ENCODE peak calls at places on chromosomes 13 and 19, in seven cellular contexts. J is neural progenitor cell, B is ascending aorta, W is body of pancreas, G is HCT116, H is left ventricle myocardium inferior, Z is psoas muscle. C is an unnamed sample.

GRCh38 chr13:49296659-49297058 is 48.9 kb downstream of the CDADC1 start:
- DNase-seq in Z (no peak), J (no peak), B (no peak), H (no peak), W (no peak), G (no peak), C (no peak)

GRCh38 chr19:47228937-47229673 is 1.9 kb downstream of the BBC3 start:
- DNase-seq in W (no peak), G (no peak), J (peak; percentile 40), H (no peak), B (no peak), Z (no peak), C (no peak)

GRCh38 chr13:49858183-49858856 is 65.8 kb upstream of the KPNA3 start:
- DNase-seq in Z (no peak), J (no peak), G (no peak), H (no peak), B (no peak), W (peak; percentile 12), C (no peak)

GRCh38 chr13:26727633-26728032 is 33.0 kb downstream of the GPR12 start:
- DNase-seq in W (no peak), G (no peak), H (no peak), J (no peak), B (no peak), Z (no peak), C (no peak)

GRCh38 chr19:5293607-5294089 is 47.0 kb downstream of the PTPRS start:
- DNase-seq in J (peak; percentile 88), B (no peak), G (no peak), Z (peak; percentile 48), W (peak; percentile 30), H (no peak), C (no peak)

GRCh38 chr13:48132961-48133360 is 38.1 kb upstream of the MED4 start:
- DNase-seq in J (no peak), W (no peak), Z (no peak), B (no peak), H (no peak), G (no peak), C (no peak)

GRCh38 chr19:14161305-14161704 is 24.9 kb upstream of the ASF1B start:
- DNase-seq in G (no peak), H (no peak), B (no peak), Z (no peak), W (no peak), J (no peak), C (no peak)

GRCh38 chr19:12955996-12956395 is 1.0 kb downstream of the GADD45GIP1 start:
- DNase-seq in J (no peak), B (no peak), Z (no peak), H (no peak), W (no peak), G (no peak), C (no peak)

GRCh38 chr13:33277351-33277750 is 8.2 kb downstream of the STARD13 start:
- DNase-seq in H (no peak), J (no peak), B (no peak), W (no peak), Z (no peak), G (no peak), C (no peak)

GRCh38 chr19:6318772-6319171 is 14.6 kb downstream of the ACER1 start:
- DNase-seq in B (no peak), J (no peak), G (no peak), W (no peak), Z (no peak), H (no peak), C (no peak)

GRCh38 chr19:48745208-48745995 is 1.3 kb downstream of the IZUMO1 start:
- DNase-seq in H (no peak), Z (peak; percentile 56), W (peak; percentile 75), B (peak; percentile 79), G (no peak), J (peak; percentile 84), C (no peak)

GRCh38 chr13:31768351-31768750 is 29.0 kb downstream of the RXFP2 start:
- DNase-seq in W (no peak), G (no peak), H (no peak), Z (no peak), J (no peak), B (no peak), C (no peak)

GRCh38 chr19:12092065-12092867 is 27.7 kb downstream of the ZNF844 start:
- DNase-seq in B (peak; percentile 89), G (no peak), H (peak; percentile 88), Z (peak; percentile 84), J (peak; percentile 94), W (peak; percentile 87), C (no peak)

GRCh38 chr13:24671367-24672117 is 8.7 kb upstream of the ATP12A start:
- DNase-seq in J (peak; percentile 69), W (peak; percentile 32), G (peak; percentile 67), H (no peak), Z (no peak), B (peak; percentile 69), C (no peak)

GRCh38 chr19:15291666-15292065 is 40.7 kb downstream of the BRD4 start:
- DNase-seq in Z (no peak), G (no peak), J (no peak), H (no peak), B (no peak), W (no peak), C (no peak)

GRCh38 chr19:15293751-15294505 is 38.4 kb downstream of the BRD4 start:
- DNase-seq in H (no peak), Z (no peak), G (no peak), B (no peak), J (no peak), W (no peak), C (no peak)

GRCh38 chr19:15292140-15292539 is 40.2 kb downstream of the BRD4 start:
- DNase-seq in G (no peak), B (no peak), H (no peak), J (no peak), Z (no peak), W (no peak), C (no peak)

GRCh38 chr19:15294591-15294990 is 37.7 kb downstream of the BRD4 start:
- DNase-seq in H (peak; percentile 66), J (no peak), B (no peak), G (no peak), Z (no peak), W (no peak), C (no peak)

GRCh38 chr19:15292847-15293582 is 39.3 kb downstream of the BRD4 start:
- DNase-seq in J (no peak), B (no peak), W (peak; percentile 39), G (no peak), H (no peak), Z (no peak), C (no peak)
- H3K4me1 ChIP-seq in J (peaks cover 48% of the 10 kb centered on the region), B (peaks cover 31% of the 10 kb centered on the region), W (peaks cover 88% of the 10 kb centered on the region), G (no peaks in the 10 kb centered on the region), H (peaks cover 100% of the 10 kb centered on the region), Z (peaks cover 99% of the 10 kb centered on the region), C (peaks cover 100% of the 10 kb centered on the region)

GRCh38 chr13:18235756-18236527 is 945.7 kb downstream of the TUBA3C start:
- DNase-seq in H (no peak), W (no peak), G (no peak), Z (no peak), B (no peak), J (no peak), C (no peak)

GRCh38 chr13:18235172-18235571 is 946.5 kb downstream of the TUBA3C start:
- DNase-seq in G (no peak), H (no peak), B (no peak), Z (no peak), J (no peak), W (no peak), C (no peak)

GRCh38 chr13:18232298-18232993 is 949.2 kb downstream of the TUBA3C start:
- DNase-seq in B (no peak), H (no peak), Z (no peak), J (no peak), W (no peak), G (no peak), C (no peak)

GRCh38 chr13:18233783-18234299 is 947.8 kb downstream of the TUBA3C start:
- DNase-seq in J (no peak), B (no peak), Z (no peak), G (no peak), H (no peak), W (no peak), C (no peak)

DNA sequence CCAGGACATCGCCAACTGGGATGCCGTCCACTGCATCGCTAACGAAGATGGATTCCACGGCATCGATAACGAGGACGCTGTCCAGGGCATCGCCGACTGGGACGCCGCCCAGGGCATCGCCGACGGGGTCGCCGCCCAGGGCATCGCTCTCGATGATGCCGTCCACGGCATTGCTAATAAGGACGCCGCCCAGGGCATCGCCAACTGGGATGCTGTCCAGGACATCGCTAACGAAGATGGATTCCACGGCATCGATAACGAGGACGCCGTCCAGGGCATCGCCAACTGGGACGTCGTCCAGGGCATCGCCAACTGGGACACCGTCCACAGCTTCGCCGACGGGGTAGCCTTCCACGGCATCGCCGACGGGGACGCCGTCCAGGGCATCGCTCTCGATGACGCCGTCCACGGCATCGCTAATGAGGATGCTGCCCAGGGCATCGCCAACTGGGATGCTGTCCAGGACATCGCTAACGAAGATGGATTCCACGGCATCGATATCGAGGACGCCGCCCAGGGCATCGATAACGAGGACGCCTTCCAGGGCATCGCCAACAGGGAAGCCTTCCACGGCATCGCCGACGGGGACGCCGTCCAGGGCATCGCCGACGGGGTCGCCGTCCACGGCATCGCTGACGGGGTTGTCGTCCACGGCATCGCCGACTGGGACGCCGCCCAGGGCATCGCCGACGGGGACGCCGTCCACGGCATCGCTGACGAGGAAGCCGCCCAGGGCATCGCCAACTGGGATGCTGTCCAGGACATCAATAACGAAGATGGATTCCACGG is 948.4 kb downstream of the TUBA3C start:
- DNase-seq in H (no peak), B (no peak), G (no peak), J (no peak), W (no peak), Z (no peak), C (no peak)
- H3K9me3 ChIP-seq in H (no peaks in the 10 kb centered on the region), B (no peaks in the 10 kb centered on the region), G (peaks cover 5% of the 10 kb centered on the region), J (peaks cover 6% of the 10 kb centered on the region), W (no peaks in the 10 kb centered on the region), Z (no peaks in the 10 kb centered on the region), C (no peaks in the 10 kb centered on the region)

GRCh38 chr19:35089554-35089953 is 26.1 kb upstream of the FXYD3 start:
- DNase-seq in B (no peak), G (no peak), H (no peak), W (no peak), J (no peak), Z (no peak), C (no peak)
- H3K4me1 ChIP-seq in B (no peaks in the 10 kb centered on the region), G (no peaks in the 10 kb centered on the region), H (peaks cover 9% of the 10 kb centered on the region), W (peaks cover 24% of the 10 kb centered on the region), J (no peaks in the 10 kb centered on the region), Z (peaks cover 3% of the 10 kb centered on the region), C (peaks cover 13% of the 10 kb centered on the region)

DNA sequence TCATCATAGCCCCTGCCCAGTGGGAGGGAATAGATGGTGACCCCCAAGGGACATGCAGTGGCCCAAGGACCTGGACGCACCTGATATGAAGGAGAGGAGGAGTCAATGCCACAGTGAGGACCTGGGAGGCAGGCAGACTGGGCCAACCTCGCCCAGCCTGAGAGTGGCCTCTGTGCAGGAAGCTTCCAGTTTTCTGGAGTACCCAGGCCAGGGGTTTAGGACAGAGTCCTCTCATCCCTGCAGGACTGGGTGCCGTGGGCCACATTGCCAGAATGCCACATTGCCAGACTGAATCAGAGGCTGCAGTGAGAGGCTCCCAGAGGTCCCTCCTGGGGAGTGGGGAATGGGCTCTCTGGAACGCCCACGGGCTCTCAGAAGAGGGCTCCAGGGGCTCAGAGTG is 82.9 kb upstream of the VSTM2B start:
- DNase-seq in B (peak; percentile 28), G (no peak), Z (no peak), H (no peak), J (no peak), W (no peak), C (no peak)
- H3K9me3 ChIP-seq in B (no peaks in the 10 kb centered on the region), G (no peaks in the 10 kb centered on the region), Z (no peaks in the 10 kb centered on the region), H (peaks cover 22% of the 10 kb centered on the region), J (no peaks in the 10 kb centered on the region), W (no peaks in the 10 kb centered on the region), C (no peaks in the 10 kb centered on the region)

C was measured in vagina.